ENCODE peak calls at places on chromosomes 13 and 19, in four cellular contexts. One of them, this sample, is unnamed.
A peak's percentile ranks its signal among the peaks of the same experiment; 100 is the strongest.

GRCh38 chr13:20984879-20985278 is 76.5 kb downstream of the LATS2 start:
- DNase-seq in neural progenitor cell: no peak
- DNase-seq in IMR-90: peak; percentile 70
- DNase-seq in fibroblast of lung: no peak
- DNase-seq in this sample: no peak

GRCh38 chr13:74586839-74587238 is 452.6 kb upstream of the KLF12 start:
- DNase-seq in neural progenitor cell: no peak
- DNase-seq in IMR-90: peak; percentile 3
- DNase-seq in fibroblast of lung: no peak
- DNase-seq in this sample: no peak

GRCh38 chr13:47484564-47484963 is 516.5 kb downstream of the SUCLA2 start:
- DNase-seq in neural progenitor cell: no peak
- DNase-seq in fibroblast of lung: peak; percentile 88
- DNase-seq in IMR-90: peak; percentile 89
- DNase-seq in this sample: no peak

GRCh38 chr13:34258646-34259386 is 440.9 kb downstream of the RFC3 start:
- DNase-seq in neural progenitor cell: no peak
- DNase-seq in fibroblast of lung: no peak
- DNase-seq in IMR-90: no peak
- DNase-seq in this sample: no peak

GRCh38 chr13:30963794-30964193 is 31.3 kb downstream of the TEX26 start:
- DNase-seq in fibroblast of lung: peak; percentile 53
- DNase-seq in neural progenitor cell: no peak
- DNase-seq in IMR-90: peak; percentile 29
- DNase-seq in this sample: no peak

GRCh38 chr19:40530091-40530901 is 46.4 kb upstream of the SHKBP1 start:
- DNase-seq in fibroblast of lung: no peak
- DNase-seq in neural progenitor cell: peak; percentile 89
- DNase-seq in IMR-90: no peak
- DNase-seq in this sample: no peak

GRCh38 chr13:51801631-51802099 is 2.3 kb downstream of the DHRS12 start:
- DNase-seq in neural progenitor cell: peak; percentile 92
- DNase-seq in fibroblast of lung: no peak
- DNase-seq in IMR-90: no peak
- DNase-seq in this sample: no peak

GRCh38 chr13:73938375-73939070 is 195.7 kb downstream of the KLF12 start:
- DNase-seq in fibroblast of lung: peak; percentile 84
- DNase-seq in IMR-90: peak; percentile 94
- DNase-seq in neural progenitor cell: no peak
- DNase-seq in this sample: peak; percentile 53

GRCh38 chr13:36395280-36395679 is 37.0 kb upstream of the CCNA1 start:
- DNase-seq in IMR-90: peak; percentile 66
- DNase-seq in fibroblast of lung: peak; percentile 81
- DNase-seq in neural progenitor cell: no peak
- DNase-seq in this sample: no peak

GRCh38 chr13:59247166-59247565 is 916.6 kb downstream of the DIAPH3 start:
- DNase-seq in IMR-90: no peak
- DNase-seq in fibroblast of lung: no peak
- DNase-seq in neural progenitor cell: no peak
- DNase-seq in this sample: no peak

GRCh38 chr13:50757021-50757420 is 86.5 kb downstream of the DLEU7 start:
- DNase-seq in fibroblast of lung: no peak
- DNase-seq in neural progenitor cell: no peak
- DNase-seq in IMR-90: no peak
- DNase-seq in this sample: no peak

GRCh38 chr13:106691251-106691650 is 123.3 kb upstream of the ARGLU1 start:
- DNase-seq in fibroblast of lung: no peak
- DNase-seq in neural progenitor cell: peak; percentile 48
- DNase-seq in IMR-90: no peak
- DNase-seq in this sample: no peak

GRCh38 chr13:113411216-113412023 is 41.9 kb downstream of the ADPRHL1 start:
- DNase-seq in neural progenitor cell: peak; percentile 1
- DNase-seq in IMR-90: peak; percentile 99
- DNase-seq in fibroblast of lung: peak; percentile 97
- DNase-seq in this sample: peak; percentile 70

GRCh38 chr13:75961911-75962310 is 325.8 kb downstream of the LMO7 start:
- DNase-seq in IMR-90: no peak
- DNase-seq in neural progenitor cell: no peak
- DNase-seq in fibroblast of lung: no peak
- DNase-seq in this sample: no peak

GRCh38 chr13:18949970-18950369 is 231.7 kb downstream of the TUBA3C start:
- DNase-seq in neural progenitor cell: no peak
- DNase-seq in IMR-90: no peak
- DNase-seq in fibroblast of lung: no peak
- DNase-seq in this sample: no peak

GRCh38 chr13:29924951-29925350 is 74.5 kb upstream of the UBL3 start:
- DNase-seq in fibroblast of lung: no peak
- DNase-seq in neural progenitor cell: no peak
- DNase-seq in IMR-90: no peak
- DNase-seq in this sample: no peak
- H2AFZ ChIP-seq in fibroblast of lung: no peak overlapping the region
- H2AFZ ChIP-seq in neural progenitor cell: peak overlapping the region; percentile 63
- H2AFZ ChIP-seq in IMR-90: peak overlapping the region; percentile 73
- H2AFZ ChIP-seq in this sample: no peak overlapping the region

DNA sequence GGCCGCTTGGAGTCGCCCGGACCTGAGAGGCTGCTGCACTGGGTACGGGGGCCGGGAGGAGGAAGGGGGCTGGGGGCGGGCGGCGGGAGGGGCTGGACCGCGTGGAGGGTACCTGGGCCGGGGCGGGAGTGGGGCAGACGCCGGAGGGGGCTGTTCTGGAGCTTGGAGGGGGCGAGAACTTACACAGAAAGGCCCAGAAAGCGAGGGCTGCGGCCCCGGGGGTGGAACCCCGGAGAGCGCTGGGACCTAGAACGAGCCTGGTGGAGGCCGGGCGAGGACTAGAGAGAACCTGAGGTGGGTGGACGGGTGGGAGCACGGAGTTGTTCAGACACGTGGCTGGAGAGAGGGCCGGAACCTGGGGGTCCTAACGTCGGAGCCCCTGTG is 276 bp downstream of the ZNF581 start:
- DNase-seq in IMR-90: no peak
- DNase-seq in fibroblast of lung: no peak
- DNase-seq in neural progenitor cell: no peak
- DNase-seq in this sample: no peak
- H2AFZ ChIP-seq in IMR-90: peak overlapping the region; percentile 85
- H2AFZ ChIP-seq in fibroblast of lung: no peak overlapping the region
- H2AFZ ChIP-seq in neural progenitor cell: no peak overlapping the region
- H2AFZ ChIP-seq in this sample: peak overlapping the region; percentile 59

DNA sequence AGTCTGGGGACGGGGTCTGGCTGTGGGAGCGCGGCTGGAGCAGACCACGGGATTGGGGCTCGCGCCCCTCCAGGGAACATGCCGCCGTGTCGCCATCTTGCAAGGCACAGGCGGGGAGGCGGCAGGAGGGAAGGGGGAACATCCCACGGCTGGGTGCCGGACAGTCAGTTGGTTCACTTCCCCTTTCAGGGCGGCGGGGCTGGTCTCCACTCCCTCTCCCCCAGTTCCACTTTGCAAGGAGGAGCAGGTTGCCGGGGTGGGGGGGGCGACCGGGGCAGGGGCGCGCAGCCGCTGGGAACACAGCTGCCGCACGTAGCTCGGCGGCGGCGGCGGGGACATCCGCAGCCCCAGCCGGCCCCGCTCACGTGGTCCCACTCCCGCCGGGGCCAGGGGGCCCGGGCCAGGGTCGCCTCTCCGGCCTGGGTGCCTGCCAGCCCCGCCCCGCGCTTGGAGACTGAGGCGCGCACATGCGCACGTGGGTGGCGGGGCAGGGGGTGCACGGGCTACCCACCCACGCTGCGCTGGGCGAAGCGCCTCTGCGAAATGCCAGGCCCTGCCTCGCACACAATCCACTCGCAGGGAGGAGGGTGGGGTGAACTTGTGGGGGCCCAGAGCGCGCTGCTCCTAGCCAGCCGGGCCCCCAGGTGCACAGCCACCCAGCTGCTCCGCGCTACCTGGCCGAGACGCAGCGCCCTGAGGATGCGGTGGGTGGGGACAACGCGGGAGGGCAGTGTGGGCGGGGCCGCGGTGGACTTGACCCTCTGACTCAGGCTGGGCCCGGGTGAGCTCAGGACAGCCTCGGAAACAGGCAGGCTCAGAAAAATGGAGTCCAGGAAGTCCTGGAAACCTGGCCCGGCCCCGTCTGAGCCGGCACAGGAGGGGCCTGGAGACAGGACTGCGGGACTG is 6.4 kb downstream of the KLF16 start:
- DNase-seq in fibroblast of lung: peak; percentile 75
- DNase-seq in IMR-90: peak; percentile 70
- DNase-seq in neural progenitor cell: peak; percentile 44
- DNase-seq in this sample: no peak
- H2AFZ ChIP-seq in fibroblast of lung: no peak overlapping the region
- H2AFZ ChIP-seq in IMR-90: peak overlapping the region; percentile 92
- H2AFZ ChIP-seq in neural progenitor cell: no peak overlapping the region
- H2AFZ ChIP-seq in this sample: no peak overlapping the region

GRCh38 chr13:26186141-26186870 is 35.8 kb downstream of the RNF6 start:
- DNase-seq in IMR-90: peak; percentile 89
- DNase-seq in neural progenitor cell: peak; percentile 97
- DNase-seq in fibroblast of lung: peak; percentile 93
- DNase-seq in this sample: peak; percentile 82
- H2AFZ ChIP-seq in IMR-90: peak overlapping the region; percentile 99
- H2AFZ ChIP-seq in neural progenitor cell: peak overlapping the region; percentile 79
- H2AFZ ChIP-seq in fibroblast of lung: peak overlapping the region; percentile 88
- H2AFZ ChIP-seq in this sample: peak overlapping the region; percentile 98

GRCh38 chr19:23872282-23872919 is 42.3 kb upstream of the ZNF726 start:
- DNase-seq in neural progenitor cell: no peak
- DNase-seq in fibroblast of lung: no peak
- DNase-seq in IMR-90: no peak
- DNase-seq in this sample: no peak

GRCh38 chr19:23868630-23869029 is 46.1 kb upstream of the ZNF726 start:
- DNase-seq in IMR-90: no peak
- DNase-seq in fibroblast of lung: no peak
- DNase-seq in neural progenitor cell: no peak
- DNase-seq in this sample: no peak

DNA sequence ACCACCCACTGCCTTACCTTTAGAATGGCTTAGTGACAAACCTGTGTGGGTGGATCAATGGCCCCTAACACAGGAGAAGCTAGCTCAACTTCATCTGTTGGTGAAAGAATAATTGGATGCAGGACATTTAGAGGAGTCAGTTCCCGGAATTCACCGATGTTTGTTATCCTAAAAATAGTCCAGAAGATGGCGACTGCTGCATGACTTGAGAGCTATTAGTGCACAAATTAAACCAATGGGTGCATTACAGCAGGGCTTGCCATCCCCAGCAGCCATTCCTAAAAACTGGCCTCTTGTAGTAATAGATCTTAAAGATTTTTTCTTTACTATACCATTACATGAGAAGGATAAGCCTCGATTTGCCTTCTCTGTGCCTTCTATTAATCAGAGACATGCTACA is 46.8 kb upstream of the ZNF726 start:
- DNase-seq in neural progenitor cell: no peak
- DNase-seq in fibroblast of lung: no peak
- DNase-seq in IMR-90: no peak
- DNase-seq in this sample: no peak
- H2AFZ ChIP-seq in neural progenitor cell: no peak overlapping the region
- H2AFZ ChIP-seq in fibroblast of lung: no peak overlapping the region
- H2AFZ ChIP-seq in IMR-90: no peak overlapping the region
- H2AFZ ChIP-seq in this sample: no peak overlapping the region

GRCh38 chr13:101231751-101232428 is 184.4 kb downstream of the NALCN start:
- DNase-seq in neural progenitor cell: no peak
- DNase-seq in fibroblast of lung: no peak
- DNase-seq in IMR-90: peak; percentile 35
- DNase-seq in this sample: no peak
- H2AFZ ChIP-seq in neural progenitor cell: no peak overlapping the region
- H2AFZ ChIP-seq in fibroblast of lung: no peak overlapping the region
- H2AFZ ChIP-seq in IMR-90: no peak overlapping the region
- H2AFZ ChIP-seq in this sample: no peak overlapping the region

GRCh38 chr19:9584073-9584833 is at the start of gene ZNF121:
- DNase-seq in IMR-90: peak; percentile 73
- DNase-seq in fibroblast of lung: peak; percentile 78
- DNase-seq in neural progenitor cell: peak; percentile 93
- DNase-seq in this sample: peak; percentile 76

GRCh38 chr19:9586764-9587163 is 2.5 kb upstream of the ZNF121 start:
- DNase-seq in neural progenitor cell: peak; percentile 81
- DNase-seq in fibroblast of lung: peak; percentile 70
- DNase-seq in IMR-90: peak; percentile 68
- DNase-seq in this sample: peak; percentile 75
- H2AFZ ChIP-seq in neural progenitor cell: peak overlapping the region; percentile 3
- H2AFZ ChIP-seq in fibroblast of lung: no peak overlapping the region
- H2AFZ ChIP-seq in IMR-90: peak overlapping the region; percentile 24
- H2AFZ ChIP-seq in this sample: no peak overlapping the region

GRCh38 chr13:48772908-48773307 is 119.2 kb downstream of the CYSLTR2 start:
- DNase-seq in fibroblast of lung: no peak
- DNase-seq in neural progenitor cell: no peak
- DNase-seq in IMR-90: no peak
- DNase-seq in this sample: no peak
- H2AFZ ChIP-seq in fibroblast of lung: no peak overlapping the region
- H2AFZ ChIP-seq in neural progenitor cell: no peak overlapping the region
- H2AFZ ChIP-seq in IMR-90: no peak overlapping the region
- H2AFZ ChIP-seq in this sample: no peak overlapping the region

This sample was measured in PC-9.